ENCODE peak calls at places on chromosome 11, in five cellular contexts. M, Q, D, L and X are unnamed samples.

GRCh38 chr11:65315204-65315865 is 669 bp downstream of the CDC42EP2 start:
- DNase-seq in M (peak), Q (peak), D (peak), L (peak), X (peak)

GRCh38 chr11:32312865-32313403 is 122.4 kb downstream of the WT1 start:
- DNase-seq in M (peak), Q (peak), D (peak), L (no peak), X (no peak)

GRCh38 chr11:86162257-86162656 is 82.3 kb upstream of the EED start:
- DNase-seq in M (peak), Q (peak), D (no peak), L (no peak), X (no peak)

GRCh38 chr11:95084509-95084908 is 5.1 kb upstream of the ENDOD1 start:
- DNase-seq in M (peak), Q (no peak), D (no peak), L (no peak), X (no peak)

GRCh38 chr11:105824494-105825013 is 197.5 kb downstream of the MSANTD4 start:
- DNase-seq in M (no peak), Q (no peak), D (no peak), L (no peak), X (no peak)

GRCh38 chr11:122180435-122180834 is 64.4 kb upstream of the BLID start:
- DNase-seq in M (peak), Q (no peak), D (no peak), L (no peak), X (no peak)

GRCh38 chr11:128399186-128399585 is 188.2 kb downstream of the ETS1 start:
- DNase-seq in M (peak), Q (no peak), D (no peak), L (no peak), X (no peak)

GRCh38 chr11:112485280-112485679 is 224.6 kb upstream of the PLET1 start:
- DNase-seq in M (no peak), Q (no peak), D (no peak), L (no peak), X (no peak)

GRCh38 chr11:119550330-119550729 is 127.4 kb upstream of the THY1 start:
- DNase-seq in M (no peak), Q (no peak), D (no peak), L (no peak), X (no peak)

GRCh38 chr11:14969922-14970323 is 2.2 kb downstream of the CALCA start:
- DNase-seq in M (peak), Q (no peak), D (peak), L (peak), X (no peak)

GRCh38 chr11:94731921-94732601 is 36.1 kb upstream of the AMOTL1 start:
- DNase-seq in M (peak), Q (no peak), D (no peak), L (no peak), X (no peak)

GRCh38 chr11:46315783-46316563 is 31.3 kb upstream of the DGKZ start:
- DNase-seq in M (no peak), Q (peak), D (no peak), L (no peak), X (no peak)

GRCh38 chr11:44138286-44138685 is 42.8 kb downstream of the EXT2 start:
- DNase-seq in M (peak), Q (no peak), D (no peak), L (no peak), X (no peak)

GRCh38 chr11:47308050-47308823 is 38.3 kb downstream of the MADD start:
- DNase-seq in M (peak), Q (no peak), D (no peak), L (no peak), X (no peak)

GRCh38 chr11:70146309-70146708 is 56.8 kb upstream of the FADD start:
- DNase-seq in M (no peak), Q (no peak), D (no peak), L (no peak), X (no peak)

GRCh38 chr11:68840661-68841653 is 759 bp downstream of the CPT1A start:
- DNase-seq in M (peak), Q (peak), D (peak), L (peak), X (peak)

GRCh38 chr11:110311783-110312578 is 15.6 kb upstream of the RDX start:
- DNase-seq in M (peak), Q (no peak), D (no peak), L (no peak), X (no peak)

GRCh38 chr11:9330387-9331384 is 16.3 kb upstream of the TMEM41B start:
- DNase-seq in M (no peak), Q (no peak), D (no peak), L (no peak), X (no peak)

GRCh38 chr11:93784935-93785360 is 866 bp downstream of the MED17 start:
- DNase-seq in M (peak), Q (no peak), D (no peak), L (peak), X (no peak)

GRCh38 chr11:7600205-7600775 is 73.0 kb downstream of the CYB5R2 start:
- DNase-seq in M (peak), Q (no peak), D (no peak), L (no peak), X (no peak)

GRCh38 chr11:7590529-7590928 is 76.7 kb downstream of the PPFIBP2 start:
- DNase-seq in M (no peak), Q (no peak), D (no peak), L (no peak), X (no peak)

GRCh38 chr11:105520706-105521345 is 89.0 kb upstream of the GRIA4 start:
- DNase-seq in M (no peak), Q (no peak), D (no peak), L (no peak), X (no peak)

DNA sequence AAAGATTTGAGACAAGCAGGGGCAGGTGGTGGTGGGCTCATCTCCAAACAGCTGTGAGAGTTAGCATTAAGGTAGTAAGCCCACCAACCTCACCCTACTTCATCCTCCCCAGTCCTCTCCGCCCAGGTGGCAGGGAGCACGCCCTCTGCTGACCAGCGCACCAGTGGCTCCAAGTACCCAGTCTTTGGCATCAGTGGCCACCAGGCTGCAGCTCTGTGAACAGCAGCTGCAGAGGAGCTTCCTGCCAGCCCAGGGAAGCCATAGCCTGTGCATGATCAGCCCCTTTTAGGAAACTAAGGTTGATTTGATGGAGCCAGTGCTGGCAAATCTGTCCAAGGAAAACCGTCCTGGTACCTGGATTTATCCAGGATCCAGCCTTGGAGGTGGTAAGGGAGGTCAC is 21.7 kb downstream of the CAVIN3 start:
- DNase-seq in M (peak), Q (peak), D (no peak), L (peak), X (no peak)
- TF ChIP-seq CTCF in M (peak), Q (peak), D (peak), L (no peak), X (no peak)

DNA sequence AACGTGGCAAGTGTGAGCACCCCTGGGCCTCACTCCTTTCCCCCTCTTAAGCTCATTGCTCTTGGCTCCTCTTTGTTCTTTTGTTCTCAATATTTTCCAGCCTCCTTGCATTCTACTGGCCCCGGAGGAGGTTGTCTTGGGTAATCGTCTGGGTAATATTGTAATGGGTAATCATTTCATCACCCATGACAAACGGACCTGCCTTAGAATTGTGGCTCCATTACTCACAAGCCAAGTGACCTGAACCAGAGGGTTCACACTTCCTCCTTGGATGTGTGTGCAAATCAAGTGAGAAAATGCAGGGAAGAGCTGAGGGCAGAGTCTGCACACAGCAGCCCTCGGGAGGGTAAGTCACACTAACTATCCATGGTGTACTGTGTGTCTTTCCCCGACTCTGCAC is 305.0 kb downstream of the BUD13 start:
- DNase-seq in M (no peak), Q (no peak), D (no peak), L (no peak), X (no peak)
- TF ChIP-seq CTCF in M (no peak), Q (no peak), D (no peak), L (no peak), X (no peak)

DNA sequence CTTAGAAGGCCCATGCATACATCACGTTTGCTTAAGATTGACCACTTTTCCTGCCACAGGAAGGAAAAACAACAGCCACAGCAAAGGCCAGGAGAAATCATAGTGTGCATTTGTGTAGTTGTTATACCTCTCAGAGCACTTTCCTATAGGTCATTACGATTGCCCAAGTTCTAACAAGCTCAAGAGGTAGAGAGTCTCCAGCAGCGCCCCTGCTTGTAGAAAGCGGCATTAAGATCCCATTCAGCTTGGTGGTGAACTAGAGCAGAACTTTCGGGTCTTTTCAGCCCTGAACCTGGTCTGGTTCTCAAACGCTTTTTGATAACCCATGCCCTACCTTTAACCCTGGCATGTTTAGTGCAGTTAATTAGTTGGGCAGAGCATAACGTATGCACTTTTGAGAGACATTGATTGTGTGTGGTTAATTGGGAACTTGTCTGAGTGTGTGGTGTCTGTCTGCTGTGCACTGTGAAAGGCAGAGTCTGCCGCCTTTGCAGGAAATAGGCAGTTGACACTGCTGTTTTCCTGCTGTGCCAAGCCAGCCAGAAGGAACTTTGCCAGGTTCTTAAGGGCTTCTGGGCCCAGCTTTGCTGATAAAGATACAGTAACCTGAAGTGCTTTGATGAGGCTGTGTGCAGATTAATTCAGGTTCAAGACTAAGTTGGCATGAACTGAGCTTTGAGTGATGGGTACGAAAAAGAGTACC is 109.9 kb upstream of the CLMP start:
- DNase-seq in M (no peak), Q (no peak), D (no peak), L (no peak), X (no peak)
- TF ChIP-seq CTCF in M (no peak), Q (no peak), D (no peak), L (no peak), X (no peak)

GRCh38 chr11:66418168-66418985 is 2.5 kb upstream of the NPAS4 start:
- DNase-seq in M (peak), Q (peak), D (peak), L (peak), X (peak)
- TF ChIP-seq CTCF in M (peak), Q (no peak), D (peak), L (no peak), X (no peak)

GRCh38 chr11:11022126-11022730 is 164.4 kb upstream of the ZBED5 start:
- DNase-seq in M (peak), Q (no peak), D (peak), L (no peak), X (no peak)
- TF ChIP-seq CTCF in M (peak), Q (peak), D (no peak), L (no peak), X (peak)

DNA sequence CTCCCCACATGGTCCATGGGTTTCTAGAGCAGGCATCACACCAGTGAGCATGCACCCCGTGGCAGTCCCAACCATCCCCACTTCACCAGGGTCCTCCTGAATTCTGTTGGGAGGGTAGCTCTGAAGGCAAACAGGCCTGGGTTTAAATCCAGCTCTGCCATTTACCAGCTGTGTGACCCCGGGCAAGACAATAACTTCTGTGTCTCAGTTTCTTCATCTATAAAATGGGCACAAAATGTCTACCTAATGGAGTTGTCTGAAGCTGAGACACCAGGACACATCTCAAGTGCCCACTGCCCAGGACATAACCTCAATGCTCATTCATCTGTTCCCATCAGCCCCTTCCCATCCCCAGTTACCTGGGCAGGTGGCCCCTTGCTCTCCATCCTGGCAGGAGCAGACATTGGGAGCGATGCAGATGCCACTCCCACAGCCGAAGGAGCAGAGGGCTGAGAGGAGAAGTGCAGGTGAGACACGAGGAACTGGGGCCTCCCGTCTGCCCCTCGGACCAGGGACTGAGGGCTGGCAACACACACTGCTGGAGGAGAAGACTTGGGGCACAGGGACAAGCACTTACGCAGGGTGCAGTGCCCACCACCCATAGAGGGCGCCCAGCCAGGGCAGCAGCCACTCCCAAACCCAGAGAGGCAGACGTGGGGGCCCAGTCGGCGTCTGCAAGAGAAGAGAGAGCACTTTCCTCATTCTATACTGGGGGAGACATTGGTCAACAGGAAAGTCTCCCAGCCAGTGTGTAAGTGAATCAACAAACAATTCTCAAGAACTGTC is 4.0 kb downstream of the VWCE start:
- DNase-seq in M (no peak), Q (no peak), D (no peak), L (no peak), X (no peak)
- TF ChIP-seq CTCF in M (peak), Q (no peak), D (no peak), L (no peak), X (no peak)

GRCh38 chr11:117442869-117443239 is 115.2 kb downstream of the CEP164 start:
- DNase-seq in M (no peak), Q (no peak), D (no peak), L (no peak), X (no peak)

GRCh38 chr11:117442049-117442868 is 114.6 kb downstream of the CEP164 start:
- DNase-seq in M (no peak), Q (no peak), D (no peak), L (no peak), X (no peak)

GRCh38 chr11:117445097-117445658 is 117.5 kb downstream of the CEP164 start:
- DNase-seq in M (no peak), Q (no peak), D (no peak), L (no peak), X (no peak)

GRCh38 chr11:117444256-117445096 is 116.8 kb downstream of the CEP164 start:
- DNase-seq in M (no peak), Q (no peak), D (no peak), L (no peak), X (no peak)

DNA sequence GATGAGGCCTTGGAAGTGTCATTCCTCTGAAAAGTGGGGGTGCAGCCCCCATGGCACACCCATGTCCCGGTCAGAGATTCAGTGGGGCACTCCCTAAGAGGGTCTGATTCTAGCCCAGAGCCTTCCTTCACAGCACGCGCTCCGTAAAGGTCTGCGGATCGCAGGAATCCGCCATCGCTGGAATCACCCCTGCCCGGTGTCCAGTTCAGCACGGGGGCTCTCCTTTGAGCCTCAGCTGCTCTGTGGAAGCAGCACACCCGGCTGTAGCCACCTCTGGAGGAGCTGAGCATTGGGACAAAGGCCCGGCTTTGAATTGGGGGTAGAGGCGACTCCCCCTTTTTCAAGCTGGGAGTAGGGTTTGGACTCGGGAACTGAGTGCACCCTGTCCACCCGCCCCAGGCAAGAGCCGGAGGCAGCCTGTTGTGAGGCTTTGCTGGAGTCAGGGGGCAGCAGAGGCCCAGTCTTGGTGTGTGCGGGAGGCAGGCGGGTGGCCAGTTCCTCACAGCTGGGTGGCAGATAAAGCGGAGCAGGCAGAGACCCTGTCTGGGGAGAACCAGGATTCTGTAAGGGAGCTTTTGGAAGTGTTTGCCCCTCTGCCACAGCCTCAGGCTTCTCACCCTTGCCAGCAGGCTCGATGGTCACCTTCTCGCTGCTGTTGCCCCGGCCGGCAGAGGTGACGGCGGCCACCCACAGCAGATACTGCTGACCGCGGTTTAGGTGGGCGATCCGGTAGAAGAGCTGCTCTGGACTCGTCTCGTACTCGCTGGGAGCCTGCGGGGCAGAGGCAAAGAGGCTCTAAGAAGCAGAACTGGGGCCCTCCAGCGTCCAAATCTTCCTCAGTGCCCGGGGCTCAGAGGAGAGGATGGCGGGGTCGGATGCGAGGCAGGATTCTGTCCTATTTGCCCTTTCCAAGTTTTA is 115.9 kb downstream of the CEP164 start:
- DNase-seq in M (peak), Q (peak), D (peak), L (peak), X (no peak)
- TF ChIP-seq CTCF in M (peak), Q (peak), D (peak), L (peak), X (no peak)

GRCh38 chr11:62391642-62392425 is 27.0 kb upstream of the SCGB1A1 start:
- DNase-seq in M (no peak), Q (no peak), D (no peak), L (no peak), X (no peak)

GRCh38 chr11:62393735-62394134 is 25.1 kb upstream of the SCGB1A1 start:
- DNase-seq in M (no peak), Q (no peak), D (no peak), L (no peak), X (no peak)

GRCh38 chr11:62394825-62395538 is 23.9 kb upstream of the SCGB1A1 start:
- DNase-seq in M (peak), Q (peak), D (peak), L (peak), X (no peak)

GRCh38 chr11:62392506-62392905 is 26.3 kb upstream of the SCGB1A1 start:
- DNase-seq in M (no peak), Q (no peak), D (no peak), L (no peak), X (no peak)

DNA sequence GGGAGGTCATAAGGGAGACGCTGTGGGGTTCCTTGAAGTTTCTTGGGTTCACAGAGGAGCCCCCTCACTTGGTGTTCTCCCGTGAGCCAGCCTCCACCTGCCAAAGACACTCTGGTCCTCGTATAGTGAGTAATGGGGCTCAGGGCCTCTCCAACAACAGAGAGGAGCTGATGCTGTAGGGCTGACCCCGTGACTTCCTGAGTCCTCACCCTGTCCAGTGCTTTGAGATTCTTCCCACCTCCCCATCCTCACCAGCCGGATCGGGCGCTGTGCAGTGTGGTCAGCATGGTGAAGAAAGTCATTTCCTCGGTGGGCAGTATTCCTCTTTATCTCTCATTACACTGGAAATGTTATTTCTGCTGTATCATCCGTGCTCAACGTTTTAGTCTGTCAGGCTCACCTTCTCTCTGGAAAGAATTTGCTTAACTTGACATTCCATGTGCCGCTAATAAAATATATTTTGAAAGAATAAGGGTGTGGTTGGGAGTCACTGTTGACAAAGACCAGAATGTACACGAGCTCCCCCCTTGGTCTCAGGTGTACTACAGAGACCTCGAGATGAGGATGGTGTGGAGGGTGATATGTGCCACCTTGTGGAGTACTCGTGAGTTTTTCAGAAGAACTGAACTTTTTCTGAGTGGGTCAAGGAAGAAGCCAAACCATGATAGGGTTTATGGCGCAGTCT is 25.7 kb upstream of the SCGB1A1 start:
- DNase-seq in M (no peak), Q (no peak), D (peak), L (no peak), X (no peak)
- TF ChIP-seq CTCF in M (peak), Q (no peak), D (peak), L (no peak), X (no peak)